ENCODE peak calls at places on chromosomes 12 and 14, in six cellular contexts. D, A, V, Q, H and G are unnamed samples.

GRCh38 chr14:93748208-93749080 is 39.8 kb downstream of the PRIMA1 start:
- DNase-seq in D (no peak), A (no peak), V (no peak), Q (no peak), H (no peak), G (peak; percentile 46)

GRCh38 chr14:34930591-34931069 is 52.2 kb upstream of the SRP54 start:
- DNase-seq in D (no peak), A (no peak), V (no peak), Q (no peak), H (no peak), G (no peak)

GRCh38 chr12:53173085-53173715 is 7.3 kb upstream of the ZNF740 start:
- DNase-seq in D (peak; percentile 10), A (no peak), V (peak; percentile 53), Q (no peak), H (no peak), G (no peak)

GRCh38 chr14:77302926-77303325 is 17.8 kb downstream of the POMT2 start:
- DNase-seq in D (no peak), A (no peak), V (peak; percentile 77), Q (peak; percentile 65), H (no peak), G (no peak)

GRCh38 chr12:30440826-30441602 is 254.7 kb downstream of the IPO8 start:
- DNase-seq in D (no peak), A (no peak), V (peak; percentile 27), Q (peak; percentile 43), H (peak; percentile 34), G (no peak)

GRCh38 chr12:124242529-124243065 is 52.3 kb upstream of the RFLNA start:
- DNase-seq in D (no peak), A (no peak), V (no peak), Q (no peak), H (peak; percentile 86), G (no peak)

GRCh38 chr12:6916426-6917200 is 2.2 kb downstream of the ENO2 start:
- DNase-seq in D (no peak), A (no peak), V (no peak), Q (no peak), H (no peak), G (no peak)

GRCh38 chr12:40551466-40551865 is 140.8 kb upstream of the CNTN1 start:
- DNase-seq in D (no peak), A (no peak), V (no peak), Q (no peak), H (no peak), G (no peak)

GRCh38 chr12:123896786-123897185 is 75.8 kb downstream of the CCDC92 start:
- DNase-seq in D (peak; percentile 31), A (no peak), V (peak; percentile 20), Q (no peak), H (no peak), G (no peak)

GRCh38 chr12:113040722-113041168 is 15.8 kb upstream of the DTX1 start:
- DNase-seq in D (peak; percentile 36), A (peak; percentile 77), V (peak; percentile 43), Q (peak; percentile 59), H (peak; percentile 74), G (peak; percentile 44)

GRCh38 chr12:49652921-49653520 is 29.7 kb downstream of the PRPF40B start:
- DNase-seq in D (no peak), A (no peak), V (no peak), Q (no peak), H (no peak), G (no peak)

GRCh38 chr14:35470775-35471174 is 63.2 kb upstream of the INSM2 start:
- DNase-seq in D (no peak), A (no peak), V (peak; percentile 31), Q (no peak), H (peak; percentile 26), G (no peak)

GRCh38 chr12:91493308-91493707 is 310.7 kb upstream of the DCN start:
- DNase-seq in D (no peak), A (no peak), V (no peak), Q (no peak), H (no peak), G (no peak)

GRCh38 chr14:49586673-49587460 is 687 bp upstream of the RPS29 start:
- DNase-seq in D (peak; percentile 34), A (no peak), V (peak; percentile 82), Q (peak; percentile 72), H (peak; percentile 80), G (no peak)

GRCh38 chr12:102298022-102298421 is 100.4 kb upstream of the PMCH start:
- DNase-seq in D (no peak), A (no peak), V (peak; percentile 69), Q (no peak), H (no peak), G (no peak)

GRCh38 chr14:74841230-74842207 is 34.4 kb downstream of the PROX2 start:
- DNase-seq in D (no peak), A (no peak), V (no peak), Q (no peak), H (peak; percentile 24), G (no peak)

GRCh38 chr12:75859868-75860267 is 171.7 kb downstream of the PHLDA1 start:
- DNase-seq in D (no peak), A (no peak), V (peak; percentile 21), Q (no peak), H (no peak), G (no peak)
- TF ChIP-seq POLR2A in D (no peak), A (no peak), V (no peak), Q (no peak), H (no peak), G (no peak)

GRCh38 chr14:51824191-51824590 is 36.2 kb upstream of the GNG2 start:
- DNase-seq in D (no peak), A (no peak), V (no peak), Q (no peak), H (no peak), G (no peak)

GRCh38 chr14:51822499-51822898 is 37.9 kb upstream of the GNG2 start:
- DNase-seq in D (no peak), A (no peak), V (no peak), Q (no peak), H (no peak), G (no peak)

GRCh38 chr14:51823706-51824105 is 36.7 kb upstream of the GNG2 start:
- DNase-seq in D (no peak), A (no peak), V (peak; percentile 34), Q (no peak), H (no peak), G (no peak)

GRCh38 chr14:51825926-51826325 is 34.5 kb upstream of the GNG2 start:
- DNase-seq in D (no peak), A (no peak), V (no peak), Q (no peak), H (no peak), G (no peak)

GRCh38 chr14:51828017-51828797 is 32.2 kb upstream of the GNG2 start:
- DNase-seq in D (no peak), A (peak; percentile 30), V (peak; percentile 62), Q (peak; percentile 44), H (peak; percentile 97), G (peak; percentile 34)
- TF ChIP-seq POLR2A in D (no peak), A (no peak), V (no peak), Q (no peak), H (no peak), G (no peak)

DNA sequence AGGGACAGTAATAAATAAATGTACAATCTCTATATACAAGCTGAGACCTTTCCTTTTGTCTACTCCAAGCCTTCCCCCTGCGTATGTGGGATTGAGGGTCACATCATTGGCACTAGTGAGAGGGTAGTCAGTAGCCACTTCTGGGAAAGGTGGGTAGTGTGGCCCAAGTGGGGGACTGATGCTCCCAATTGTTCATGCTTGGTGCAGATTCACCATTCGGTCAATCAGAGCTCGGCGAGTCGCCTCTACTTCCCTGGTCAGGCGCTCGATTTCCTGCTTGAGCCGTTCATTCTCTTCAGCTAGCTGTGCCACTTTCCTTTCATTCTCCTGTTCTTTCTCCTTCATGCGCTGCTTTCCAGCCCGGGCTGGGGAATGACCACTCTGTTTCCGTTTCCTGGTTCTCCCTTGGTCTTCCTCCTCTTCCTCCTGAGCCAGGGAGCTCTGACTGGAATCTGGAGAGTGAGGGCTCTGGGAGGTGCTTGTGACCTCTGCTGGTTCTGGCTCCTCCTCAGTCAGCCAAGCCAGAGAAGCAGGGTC is 3.6 kb downstream of the DDIT3 start:
- DNase-seq in D (no peak), A (no peak), V (no peak), Q (no peak), H (no peak), G (no peak)
- TF ChIP-seq POLR2A in D (no peak), A (no peak), V (no peak), Q (no peak), H (no peak), G (no peak)

GRCh38 chr12:111434680-111435338 is 29.1 kb downstream of the SH2B3 start:
- DNase-seq in D (peak; percentile 75), A (peak; percentile 70), V (peak; percentile 62), Q (no peak), H (peak; percentile 65), G (no peak)
- TF ChIP-seq POLR2A in D (no peak), A (no peak), V (no peak), Q (no peak), H (no peak), G (no peak)

GRCh38 chr14:67421356-67422224 is 9.6 kb upstream of the PLEK2 start:
- DNase-seq in D (no peak), A (no peak), V (no peak), Q (no peak), H (no peak), G (no peak)

GRCh38 chr14:67417633-67418032 is 5.7 kb upstream of the PLEK2 start:
- DNase-seq in D (no peak), A (no peak), V (peak; percentile 25), Q (no peak), H (no peak), G (no peak)

GRCh38 chr14:67418368-67419174 is 6.6 kb upstream of the PLEK2 start:
- DNase-seq in D (no peak), A (no peak), V (peak; percentile 39), Q (no peak), H (no peak), G (peak; percentile 63)

GRCh38 chr14:67423424-67423823 is 11.5 kb upstream of the PLEK2 start:
- DNase-seq in D (no peak), A (no peak), V (no peak), Q (no peak), H (peak; percentile 72), G (no peak)

GRCh38 chr14:67420102-67420739 is 8.3 kb upstream of the PLEK2 start:
- DNase-seq in D (no peak), A (peak; percentile 22), V (no peak), Q (no peak), H (peak; percentile 62), G (no peak)
- TF ChIP-seq POLR2A in D (no peak), A (no peak), V (no peak), Q (no peak), H (no peak), G (no peak)

GRCh38 chr12:27076468-27076867 is 5.9 kb downstream of the C12orf71 start:
- DNase-seq in D (no peak), A (no peak), V (no peak), Q (no peak), H (no peak), G (no peak)
- TF ChIP-seq POLR2A in D (no peak), A (no peak), V (no peak), Q (no peak), H (no peak), G (no peak)